ENCODE peak calls at places on chromosomes 13 and 19, in ten cellular contexts. E is lower leg skin; T is CD4-positive, CD25-positive, alpha-beta regulatory T cell; I is heart left ventricle; Q is COLO829; M is activated CD4-positive, CD25-positive, alpha-beta regulatory T cell treated with anti-CD3 and anti-CD28 coated beads, Interleukin-2, amount 50 U/mL, for 16 hours; N is activated T-cell treated with anti-CD3 and anti-CD28 coated beads for 24 hours; V is endothelial cell; S is renal cortical epithelial cell; O is Calu3. Z is an unnamed sample.

GRCh38 chr13:113903361-113903760 is 39.5 kb upstream of the GAS6 start:
- DNase-seq in Q (no peak), V (no peak), S (no peak), I (no peak), O (no peak), T (no peak), E (peak), N (no peak), M (no peak), Z (peak)

GRCh38 chr13:93226623-93227279 is at the start of gene GPC6:
- DNase-seq in Q (peak), V (peak), S (peak), T (no peak), M (no peak), I (no peak), E (no peak), O (no peak), N (no peak), Z (no peak)

GRCh38 chr13:72698164-72698563 is 29.3 kb downstream of the MZT1 start:
- DNase-seq in O (no peak), E (no peak), T (no peak), V (no peak), I (no peak), Q (no peak), S (no peak), M (no peak), N (no peak), Z (no peak)

GRCh38 chr19:19062454-19063182 is 1.2 kb upstream of the SLC25A42 start:
- DNase-seq in O (peak), Q (no peak), E (no peak), V (no peak), M (no peak), I (peak), T (no peak), S (peak), N (peak), Z (no peak)

GRCh38 chr13:44197791-44198770 is 175.5 kb upstream of the SERP2 start:
- DNase-seq in Q (no peak), M (no peak), S (peak), I (no peak), E (no peak), O (no peak), T (peak), V (no peak), N (peak), Z (no peak)

GRCh38 chr13:106423530-106423929 is 111.9 kb downstream of the EFNB2 start:
- DNase-seq in T (no peak), I (no peak), Q (no peak), N (no peak), O (no peak), S (no peak), M (no peak), E (no peak), V (no peak), Z (no peak)

GRCh38 chr19:5171711-5172110 is 168.9 kb downstream of the PTPRS start:
- DNase-seq in M (no peak), T (no peak), E (no peak), Q (no peak), I (peak), N (no peak), O (peak), V (no peak), S (peak), Z (no peak)

GRCh38 chr13:42747399-42747873 is 33.9 kb upstream of the FAM216B start:
- DNase-seq in Q (no peak), V (no peak), E (no peak), O (peak), M (no peak), S (peak), N (no peak), I (no peak), T (no peak), Z (no peak)

GRCh38 chr19:17686592-17687042 is 1.5 kb downstream of the UNC13A start:
- DNase-seq in Q (peak), E (no peak), O (no peak), T (peak), N (no peak), S (no peak), V (peak), M (no peak), I (no peak), Z (no peak)

GRCh38 chr13:113047587-113047986 is 58.0 kb upstream of the F7 start:
- DNase-seq in M (no peak), Q (no peak), V (no peak), T (no peak), I (peak), N (no peak), O (no peak), S (no peak), E (no peak), Z (no peak)

GRCh38 chr19:54029930-54030490 is 33.7 kb downstream of the VSTM1 start:
- DNase-seq in M (peak), V (peak), T (peak), E (peak), Q (peak), I (no peak), O (peak), S (peak), N (peak), Z (peak)

GRCh38 chr19:29672933-29673336 is 7.7 kb downstream of the PLEKHF1 start:
- DNase-seq in N (peak), V (no peak), M (peak), S (no peak), Q (no peak), I (no peak), O (no peak), T (peak), E (no peak), Z (no peak)

Z was measured in lung.